ENCODE peak calls at places on chromosomes 12 and 14, in five cellular contexts. F, O, Y, G and T are unnamed samples.

GRCh38 chr12:10567813-10568212 is 45.6 kb downstream of the MAGOHB start:
- DNase-seq in F (no peak), Y (no peak), G (no peak), O (no peak), T (no peak)

GRCh38 chr14:22671622-22672021 is 27.5 kb upstream of the OR6J1 start:
- DNase-seq in F (no peak), Y (no peak), G (no peak), O (no peak), T (no peak)

GRCh38 chr12:11763760-11764520 is 114.5 kb downstream of the ETV6 start:
- DNase-seq in Y (peak), O (no peak), F (no peak), G (no peak), T (no peak)

GRCh38 chr12:106508966-106509365 is 73.8 kb upstream of the RFX4 start:
- DNase-seq in O (no peak), Y (no peak), F (no peak), G (no peak), T (no peak)

GRCh38 chr12:85562765-85563164 is 273.4 kb downstream of the RASSF9 start:
- DNase-seq in Y (no peak), F (no peak), O (no peak), G (no peak), T (no peak)

GRCh38 chr12:27561535-27562350 is 37.7 kb downstream of the PPFIBP1 start:
- DNase-seq in G (no peak), O (no peak), F (peak), Y (no peak), T (no peak)

GRCh38 chr12:124240493-124240892 is 54.4 kb upstream of the RFLNA start:
- DNase-seq in F (peak), Y (no peak), G (no peak), O (no peak), T (no peak)

GRCh38 chr12:119674560-119674959 is 6.6 kb downstream of the PRKAB1 start:
- DNase-seq in F (no peak), G (no peak), Y (no peak), O (no peak), T (no peak)

GRCh38 chr14:37551119-37551518 is 43.9 kb downstream of the FOXA1 start:
- DNase-seq in G (no peak), O (no peak), Y (no peak), F (no peak), T (no peak)

GRCh38 chr14:20799444-20799843 is 3.2 kb downstream of the RNASE1 start:
- DNase-seq in F (no peak), O (no peak), G (no peak), Y (no peak), T (no peak)

GRCh38 chr12:115946092-115946491 is 331.4 kb downstream of the MED13L start:
- DNase-seq in F (no peak), O (no peak), G (no peak), Y (no peak), T (no peak)

GRCh38 chr12:14873440-14874185 is 12.0 kb downstream of the MGP start:
- DNase-seq in G (no peak), F (no peak), O (no peak), Y (no peak), T (no peak)

GRCh38 chr12:98424726-98425401 is 90.5 kb upstream of the TMPO start:
- DNase-seq in F (peak), G (peak), Y (peak), O (peak), T (peak)

GRCh38 chr14:78617735-78618134 is 447.6 kb downstream of the NRXN3 start:
- DNase-seq in Y (no peak), F (no peak), O (no peak), G (no peak), T (no peak)

GRCh38 chr14:88255196-88255595 is 67.9 kb downstream of the KCNK10 start:
- DNase-seq in G (no peak), O (no peak), F (no peak), Y (no peak), T (no peak)

GRCh38 chr12:95701722-95702418 is 88.7 kb downstream of the NTN4 start:
- DNase-seq in Y (no peak), F (no peak), G (no peak), O (no peak), T (no peak)

GRCh38 chr12:78208106-78208505 is 377.4 kb downstream of the NAV3 start:
- DNase-seq in F (no peak), O (no peak), G (no peak), Y (no peak), T (no peak)

GRCh38 chr14:105980224-105980623 is 453.8 kb downstream of the TMEM121 start:
- DNase-seq in O (no peak), G (no peak), F (no peak), Y (peak), T (no peak)

GRCh38 chr14:87045956-87046355 is 947.0 kb downstream of the GALC start:
- DNase-seq in G (no peak), Y (no peak), O (no peak), F (no peak), T (no peak)

GRCh38 chr12:121038861-121039654 is at the start of gene OASL:
- DNase-seq in G (peak), F (peak), O (peak), Y (no peak), T (peak)

GRCh38 chr14:23377873-23378563 is 1.2 kb downstream of the CMTM5 start:
- DNase-seq in Y (no peak), G (no peak), O (no peak), F (no peak), T (no peak)

GRCh38 chr14:50734950-50735697 is 67.0 kb upstream of the SAV1 start:
- DNase-seq in G (no peak), Y (no peak), O (no peak), F (no peak), T (no peak)

GRCh38 chr12:94733727-94734126 is 83.4 kb upstream of the TMCC3 start:
- DNase-seq in G (no peak), O (no peak), Y (no peak), F (no peak), T (no peak)

GRCh38 chr12:74889563-74890236 is 319.9 kb downstream of the KCNC2 start:
- DNase-seq in G (no peak), Y (peak), O (no peak), F (peak), T (no peak)

GRCh38 chr12:81468206-81468605 is 290.9 kb downstream of the PPFIA2 start:
- DNase-seq in G (no peak), O (no peak), F (no peak), Y (no peak), T (no peak)

GRCh38 chr14:24965934-24966593 is 83.9 kb downstream of the STXBP6 start:
- DNase-seq in Y (peak), F (peak), O (no peak), G (no peak), T (no peak)

GRCh38 chr14:31357279-31357678 is 63.1 kb downstream of the HEATR5A start:
- DNase-seq in F (no peak), O (no peak), Y (peak), G (no peak), T (no peak)

GRCh38 chr14:61337893-61338292 is 16.5 kb downstream of the PRKCH start:
- DNase-seq in G (no peak), F (no peak), Y (no peak), O (peak), T (no peak)

GRCh38 chr12:116406529-116406928 is 129.0 kb upstream of the MED13L start:
- DNase-seq in F (peak), O (no peak), G (no peak), Y (peak), T (peak)

GRCh38 chr14:92692822-92693226 is 55.6 kb downstream of the LGMN start:
- DNase-seq in O (no peak), F (no peak), Y (no peak), G (no peak), T (peak)

GRCh38 chr14:20455355-20456300 is 602 bp downstream of the APEX1 start:
- DNase-seq in F (peak), O (peak), G (peak), Y (peak), T (no peak)

GRCh38 chr14:52018252-52018651 is 28.9 kb downstream of the RTRAF start:
- DNase-seq in F (no peak), O (no peak), G (no peak), Y (peak), T (no peak)

GRCh38 chr12:116150452-116150851 is 127.0 kb downstream of the MED13L start:
- DNase-seq in O (no peak), Y (no peak), G (no peak), F (no peak), T (no peak)

GRCh38 chr12:46124132-46124847 is 133.9 kb upstream of the SCAF11 start:
- DNase-seq in Y (no peak), F (no peak), G (no peak), O (no peak), T (no peak)

GRCh38 chr14:99476864-99477263 is 3.8 kb downstream of the SETD3 start:
- DNase-seq in F (no peak), G (no peak), O (no peak), Y (peak), T (no peak)

GRCh38 chr12:124742702-124743101 is 121.0 kb downstream of the SCARB1 start:
- DNase-seq in Y (no peak), G (no peak), F (no peak), O (no peak), T (no peak)

GRCh38 chr12:29430699-29431044 is 49.7 kb upstream of the ERGIC2 start:
- DNase-seq in G (no peak), O (no peak), F (no peak), Y (no peak), T (no peak)

GRCh38 chr12:92602476-92602875 is 100.3 kb upstream of the PLEKHG7 start:
- DNase-seq in O (no peak), Y (peak), G (no peak), F (peak), T (no peak)

GRCh38 chr12:14991069-14991468 is 18.2 kb downstream of the PDE6H start:
- DNase-seq in Y (no peak), G (no peak), O (no peak), F (no peak), T (no peak)